ENCODE peak calls at places on chromosomes 3 and 15, in four cellular contexts. Y is GM12892, O is H9, K is NCI-H1105 treated with DMSO at 0.1 percent for 48 hours. J is an unnamed sample.

GRCh38 chr3:46095307-46095706 is 68.0 kb upstream of the XCR1 start:
- DNase-seq in Y (no peak), O (no peak), K (no peak), J (no peak)

GRCh38 chr15:33086500-33087141 is 107.9 kb downstream of the FMN1 start:
- DNase-seq in Y (no peak), O (no peak), K (peak), J (peak)

GRCh38 chr3:141321109-141321497 is 47.2 kb upstream of the ZBTB38 start:
- DNase-seq in Y (no peak), O (no peak), K (no peak), J (no peak)

GRCh38 chr3:125280966-125281365 is 68.4 kb upstream of the SLC12A8 start:
- DNase-seq in Y (no peak), O (no peak), K (peak), J (peak)

GRCh38 chr3:48268936-48269551 is 28.1 kb downstream of the ZNF589 start:
- DNase-seq in Y (no peak), O (no peak), K (no peak), J (no peak)

GRCh38 chr3:127483902-127484591 is 106.5 kb downstream of the TPRA1 start:
- DNase-seq in Y (peak), O (peak), K (no peak), J (no peak)

GRCh38 chr3:120182613-120183524 is 88.6 kb upstream of the GSK3B start:
- DNase-seq in Y (no peak), O (no peak), K (peak), J (no peak)

GRCh38 chr15:29039466-29040366 is 153.9 kb downstream of the APBA2 start:
- DNase-seq in Y (no peak), O (no peak), K (no peak), J (no peak)

GRCh38 chr15:97759363-97759762 is 201.1 kb upstream of the ARRDC4 start:
- DNase-seq in Y (no peak), O (no peak), K (no peak), J (no peak)

GRCh38 chr3:66938338-66938963 is 59.7 kb upstream of the KBTBD8 start:
- DNase-seq in Y (no peak), O (peak), K (peak), J (peak)

GRCh38 chr15:92681141-92681622 is 25.6 kb upstream of the FAM174B start:
- DNase-seq in Y (no peak), O (no peak), K (no peak), J (no peak)

GRCh38 chr15:85003593-85004312 is 22.1 kb downstream of the PDE8A start:
- DNase-seq in Y (no peak), O (no peak), K (no peak), J (no peak)

GRCh38 chr3:94115482-94115881 is 52.6 kb downstream of the NSUN3 start:
- DNase-seq in Y (no peak), O (no peak), K (peak), J (no peak)

GRCh38 chr3:127135241-127136023 is 57.5 kb upstream of the PRR23E start:
- DNase-seq in Y (no peak), O (no peak), K (no peak), J (peak)

GRCh38 chr15:45628136-45628535 is 6.7 kb upstream of the SQOR start:
- DNase-seq in Y (no peak), O (no peak), K (no peak), J (no peak)

GRCh38 chr15:26772588-26773484 is at the start of gene GABRB3:
- DNase-seq in Y (no peak), O (peak), K (peak), J (peak)

GRCh38 chr3:141227752-141228151 is 3.9 kb upstream of the PXYLP1 start:
- DNase-seq in Y (no peak), O (no peak), K (no peak), J (no peak)

GRCh38 chr15:72375501-72375845 is 341 bp downstream of the HEXA start:
- DNase-seq in Y (no peak), O (no peak), K (peak), J (no peak)

GRCh38 chr15:82138306-82138705 is 92.5 kb upstream of the MEX3B start:
- DNase-seq in Y (no peak), O (no peak), K (no peak), J (no peak)

GRCh38 chr15:81333363-81333762 is 9.4 kb upstream of the STARD5 start:
- DNase-seq in Y (no peak), O (peak), K (no peak), J (no peak)

GRCh38 chr3:61108247-61109019 is 142.8 kb downstream of the FHIT start:
- DNase-seq in Y (no peak), O (no peak), K (no peak), J (no peak)

GRCh38 chr3:123338021-123338619 is 110.8 kb downstream of the ADCY5 start:
- DNase-seq in Y (no peak), O (no peak), K (peak), J (peak)

GRCh38 chr15:68995754-68996141 is 18.7 kb upstream of the NOX5 start:
- DNase-seq in Y (no peak), O (no peak), K (no peak), J (no peak)

GRCh38 chr15:39025331-39025730 is 460.7 kb upstream of the RASGRP1 start:
- DNase-seq in Y (no peak), O (no peak), K (no peak), J (no peak)

GRCh38 chr15:48721061-48721810 is 75.7 kb upstream of the FBN1 start:
- DNase-seq in Y (no peak), O (no peak), K (no peak), J (no peak)

GRCh38 chr3:49925485-49925884 is 4.1 kb downstream of the MON1A start:
- DNase-seq in Y (no peak), O (no peak), K (no peak), J (no peak)

GRCh38 chr15:85116925-85117646 is 135.4 kb downstream of the PDE8A start:
- DNase-seq in Y (no peak), O (no peak), K (no peak), J (no peak)

GRCh38 chr15:85142324-85142723 is 160.7 kb downstream of the PDE8A start:
- DNase-seq in Y (no peak), O (no peak), K (no peak), J (no peak)

GRCh38 chr3:43618142-43618541 is 3.7 kb downstream of the ANO10 start:
- DNase-seq in Y (no peak), O (no peak), K (no peak), J (no peak)

GRCh38 chr3:13209334-13209733 is 136.1 kb upstream of the IQSEC1 start:
- DNase-seq in Y (no peak), O (no peak), K (no peak), J (no peak)

GRCh38 chr3:170346481-170347125 is 10.9 kb upstream of the SKIL start:
- DNase-seq in Y (no peak), O (no peak), K (no peak), J (no peak)

GRCh38 chr3:112059497-112059896 is 25.0 kb downstream of the TMPRSS7 start:
- DNase-seq in Y (no peak), O (no peak), K (no peak), J (no peak)

GRCh38 chr3:9194509-9195184 is 54.8 kb downstream of the SRGAP3 start:
- DNase-seq in Y (no peak), O (no peak), K (no peak), J (peak)

GRCh38 chr3:50442940-50443579 is 60.4 kb downstream of the CACNA2D2 start:
- DNase-seq in Y (no peak), O (no peak), K (no peak), J (no peak)

GRCh38 chr15:41932511-41932910 is 38.7 kb upstream of the SPTBN5 start:
- DNase-seq in Y (no peak), O (peak), K (no peak), J (no peak)

GRCh38 chr3:168884353-168884903 is 779.1 kb downstream of the MECOM start:
- DNase-seq in Y (no peak), O (no peak), K (peak), J (no peak)

GRCh38 chr3:24704496-24704895 is 209.8 kb upstream of the THRB start:
- DNase-seq in Y (no peak), O (no peak), K (peak), J (no peak)

GRCh38 chr15:81410318-81410753 is 36.3 kb upstream of the TMC3 start:
- DNase-seq in Y (no peak), O (peak), K (peak), J (peak)